ENCODE peak calls at places on chromosomes 1 and 21, in nine cellular contexts. R is Right ventricle myocardium superior, D is RWPE1, C is ELR, P is cardiac muscle cell, O is Daoy, L is NCI-H774, F is fibroblast of the conjunctiva, S is ecto neural progenitor cell. E is an unnamed sample.

GRCh38 chr1:202821467-202821866 is 10.7 kb downstream of the PCAT6 start:
- DNase-seq in R (no peak), D (no peak), C (peak), P (peak), O (peak), L (no peak), F (no peak), S (no peak), E (peak)

GRCh38 chr1:63904826-63905225 is 131.0 kb downstream of the ROR1 start:
- DNase-seq in R (no peak), D (no peak), C (no peak), P (no peak), O (no peak), L (no peak), F (no peak), S (no peak), E (no peak)

GRCh38 chr1:24743404-24744211 is 1.6 kb upstream of the CLIC4 start:
- DNase-seq in R (no peak), D (peak), C (peak), P (peak), O (peak), L (no peak), F (peak), S (peak), E (peak)

GRCh38 chr1:212648431-212648830 is 39.9 kb downstream of the ATF3 start:
- DNase-seq in R (no peak), D (no peak), C (no peak), P (no peak), O (no peak), L (no peak), F (no peak), S (no peak), E (no peak)

GRCh38 chr1:200542162-200542561 is 78.4 kb downstream of the KIF14 start:
- DNase-seq in R (no peak), D (no peak), C (no peak), P (no peak), O (no peak), L (no peak), F (no peak), S (no peak), E (no peak)

GRCh38 chr1:90973897-90974798 is 47.7 kb downstream of the ZNF644 start:
- DNase-seq in R (no peak), D (peak), C (peak), P (peak), O (peak), L (no peak), F (no peak), S (no peak), E (peak)

GRCh38 chr1:75423616-75424015 is 187.3 kb downstream of the SLC44A5 start:
- DNase-seq in R (no peak), D (no peak), C (no peak), P (no peak), O (no peak), L (peak), F (no peak), S (no peak), E (no peak)

GRCh38 chr1:22674410-22674749 is 21.3 kb downstream of the C1QB start:
- DNase-seq in R (no peak), D (no peak), C (no peak), P (no peak), O (no peak), L (no peak), F (no peak), S (no peak), E (no peak)

GRCh38 chr1:84780000-84780716 is 89.9 kb upstream of the SSX2IP start:
- DNase-seq in R (no peak), D (no peak), C (peak), P (peak), O (peak), L (no peak), F (no peak), S (no peak), E (peak)

GRCh38 chr1:67429011-67429527 is 1.1 kb downstream of the SERBP1 start:
- DNase-seq in R (no peak), D (no peak), C (peak), P (peak), O (peak), L (no peak), F (no peak), S (no peak), E (peak)

GRCh38 chr21:38766987-38767722 is 38.6 kb upstream of the ETS2 start:
- DNase-seq in R (no peak), D (peak), C (no peak), P (no peak), O (no peak), L (peak), F (no peak), S (no peak), E (no peak)

GRCh38 chr1:22503721-22504410 is 52.2 kb downstream of the ZBTB40 start:
- DNase-seq in R (no peak), D (no peak), C (no peak), P (peak), O (no peak), L (no peak), F (no peak), S (no peak), E (peak)

GRCh38 chr1:51675177-51675780 is 58.4 kb downstream of the OSBPL9 start:
- DNase-seq in R (no peak), D (peak), C (peak), P (no peak), O (no peak), L (no peak), F (no peak), S (no peak), E (no peak)

E was measured in EH.